ENCODE peak calls at places on chromosomes 13 and 19, in seven cellular contexts. One of them, this sample, is unnamed.

GRCh38 chr13:97344250-97345175 is 89.5 kb upstream of the RAP2A start:
- DNase-seq in naive thymus-derived CD4-positive, alpha-beta T cell: no peak
- DNase-seq in iPS-NIHi11: peak; percentile 35
- DNase-seq in T-cell: peak; percentile 21
- DNase-seq in fibroblast of pulmonary artery: peak; percentile 81
- DNase-seq in cardiac muscle cell: peak; percentile 73
- DNase-seq in AG04450: no peak
- DNase-seq in this sample: peak; percentile 70

GRCh38 chr13:23865065-23865464 is 24.1 kb downstream of the MIPEP start:
- DNase-seq in naive thymus-derived CD4-positive, alpha-beta T cell: no peak
- DNase-seq in cardiac muscle cell: no peak
- DNase-seq in fibroblast of pulmonary artery: no peak
- DNase-seq in iPS-NIHi11: no peak
- DNase-seq in AG04450: no peak
- DNase-seq in T-cell: no peak
- DNase-seq in this sample: no peak

GRCh38 chr13:37833411-37833810 is 36.2 kb downstream of the TRPC4 start:
- DNase-seq in fibroblast of pulmonary artery: no peak
- DNase-seq in iPS-NIHi11: no peak
- DNase-seq in AG04450: no peak
- DNase-seq in naive thymus-derived CD4-positive, alpha-beta T cell: no peak
- DNase-seq in T-cell: no peak
- DNase-seq in cardiac muscle cell: no peak
- DNase-seq in this sample: no peak

GRCh38 chr19:42282036-42282762 is 13.1 kb downstream of the CIC start:
- DNase-seq in cardiac muscle cell: no peak
- DNase-seq in iPS-NIHi11: no peak
- DNase-seq in T-cell: no peak
- DNase-seq in AG04450: no peak
- DNase-seq in naive thymus-derived CD4-positive, alpha-beta T cell: no peak
- DNase-seq in fibroblast of pulmonary artery: no peak
- DNase-seq in this sample: peak; percentile 52

GRCh38 chr13:81760316-81760715 is 1419.4 kb upstream of the SPRY2 start:
- DNase-seq in cardiac muscle cell: no peak
- DNase-seq in naive thymus-derived CD4-positive, alpha-beta T cell: no peak
- DNase-seq in iPS-NIHi11: no peak
- DNase-seq in T-cell: no peak
- DNase-seq in fibroblast of pulmonary artery: no peak
- DNase-seq in AG04450: no peak
- DNase-seq in this sample: no peak

GRCh38 chr13:99224019-99224418 is 23.4 kb downstream of the UBAC2 start:
- DNase-seq in cardiac muscle cell: no peak
- DNase-seq in iPS-NIHi11: no peak
- DNase-seq in naive thymus-derived CD4-positive, alpha-beta T cell: no peak
- DNase-seq in T-cell: no peak
- DNase-seq in AG04450: no peak
- DNase-seq in fibroblast of pulmonary artery: no peak
- DNase-seq in this sample: peak; percentile 51

GRCh38 chr19:3557461-3558248 is at the start of gene MFSD12:
- DNase-seq in fibroblast of pulmonary artery: peak; percentile 90
- DNase-seq in naive thymus-derived CD4-positive, alpha-beta T cell: peak; percentile 90
- DNase-seq in AG04450: peak; percentile 65
- DNase-seq in cardiac muscle cell: peak; percentile 97
- DNase-seq in iPS-NIHi11: peak; percentile 100
- DNase-seq in T-cell: peak; percentile 91
- DNase-seq in this sample: peak; percentile 98

GRCh38 chr13:113849981-113850721 is 13.7 kb downstream of the GAS6 start:
- DNase-seq in AG04450: no peak
- DNase-seq in cardiac muscle cell: no peak
- DNase-seq in iPS-NIHi11: no peak
- DNase-seq in T-cell: no peak
- DNase-seq in fibroblast of pulmonary artery: no peak
- DNase-seq in naive thymus-derived CD4-positive, alpha-beta T cell: no peak
- DNase-seq in this sample: no peak

GRCh38 chr19:36489920-36490415 is 607 bp upstream of the ZNF566 start:
- DNase-seq in naive thymus-derived CD4-positive, alpha-beta T cell: no peak
- DNase-seq in AG04450: peak; percentile 84
- DNase-seq in T-cell: peak; percentile 61
- DNase-seq in cardiac muscle cell: peak; percentile 95
- DNase-seq in iPS-NIHi11: peak; percentile 91
- DNase-seq in fibroblast of pulmonary artery: peak; percentile 96
- DNase-seq in this sample: peak; percentile 96

GRCh38 chr13:40072663-40073120 is 417.2 kb downstream of the COG6 start:
- DNase-seq in cardiac muscle cell: peak; percentile 22
- DNase-seq in fibroblast of pulmonary artery: no peak
- DNase-seq in iPS-NIHi11: no peak
- DNase-seq in AG04450: no peak
- DNase-seq in naive thymus-derived CD4-positive, alpha-beta T cell: no peak
- DNase-seq in T-cell: no peak
- DNase-seq in this sample: no peak

GRCh38 chr13:31322025-31322424 is 122.2 kb downstream of the B3GLCT start:
- DNase-seq in naive thymus-derived CD4-positive, alpha-beta T cell: no peak
- DNase-seq in AG04450: no peak
- DNase-seq in cardiac muscle cell: peak; percentile 2
- DNase-seq in iPS-NIHi11: no peak
- DNase-seq in T-cell: no peak
- DNase-seq in fibroblast of pulmonary artery: peak; percentile 89
- DNase-seq in this sample: no peak

GRCh38 chr13:59684105-59684504 is 479.6 kb downstream of the DIAPH3 start:
- DNase-seq in naive thymus-derived CD4-positive, alpha-beta T cell: no peak
- DNase-seq in cardiac muscle cell: no peak
- DNase-seq in fibroblast of pulmonary artery: no peak
- DNase-seq in iPS-NIHi11: no peak
- DNase-seq in AG04450: no peak
- DNase-seq in T-cell: no peak
- DNase-seq in this sample: no peak

GRCh38 chr13:110642291-110642981 is 27.1 kb downstream of the NAXD start:
- DNase-seq in naive thymus-derived CD4-positive, alpha-beta T cell: no peak
- DNase-seq in AG04450: no peak
- DNase-seq in T-cell: no peak
- DNase-seq in fibroblast of pulmonary artery: no peak
- DNase-seq in cardiac muscle cell: no peak
- DNase-seq in iPS-NIHi11: no peak
- DNase-seq in this sample: no peak

GRCh38 chr13:20903164-20903475 is 574 bp upstream of the XPO4 start:
- DNase-seq in cardiac muscle cell: no peak
- DNase-seq in naive thymus-derived CD4-positive, alpha-beta T cell: no peak
- DNase-seq in T-cell: no peak
- DNase-seq in iPS-NIHi11: no peak
- DNase-seq in AG04450: no peak
- DNase-seq in fibroblast of pulmonary artery: no peak
- DNase-seq in this sample: no peak

GRCh38 chr13:44132710-44133109 is 240.9 kb upstream of the SERP2 start:
- DNase-seq in iPS-NIHi11: no peak
- DNase-seq in fibroblast of pulmonary artery: peak; percentile 70
- DNase-seq in T-cell: no peak
- DNase-seq in AG04450: no peak
- DNase-seq in cardiac muscle cell: no peak
- DNase-seq in naive thymus-derived CD4-positive, alpha-beta T cell: no peak
- DNase-seq in this sample: no peak